ENCODE peak calls at places on chromosomes 6 and 20, in six cellular contexts. H, L, P, D, W and Q are unnamed samples.

GRCh38 chr20:21640556-21640955 is 64.9 kb upstream of the PAX1 start:
- DNase-seq in H (no peak), L (no peak), P (no peak), D (peak), W (no peak), Q (peak)

GRCh38 chr6:70241991-70242420 is 60.9 kb downstream of the COL9A1 start:
- DNase-seq in H (no peak), L (no peak), P (no peak), D (no peak), W (no peak), Q (no peak)

GRCh38 chr20:56433221-56433879 is 21.3 kb downstream of the CASS4 start:
- DNase-seq in H (no peak), L (no peak), P (no peak), D (no peak), W (no peak), Q (no peak)

GRCh38 chr20:53748821-53749402 is 155.3 kb upstream of the ZNF217 start:
- DNase-seq in H (peak), L (no peak), P (no peak), D (no peak), W (no peak), Q (no peak)

GRCh38 chr20:3471397-3472021 is 691 bp downstream of the ATRN start:
- DNase-seq in H (no peak), L (no peak), P (no peak), D (no peak), W (no peak), Q (peak)

GRCh38 chr20:53208110-53208908 is 236.2 kb downstream of the TSHZ2 start:
- DNase-seq in H (no peak), L (no peak), P (no peak), D (peak), W (no peak), Q (no peak)

GRCh38 chr6:15887491-15888461 is 224.9 kb upstream of the DTNBP1 start:
- DNase-seq in H (no peak), L (no peak), P (no peak), D (no peak), W (no peak), Q (no peak)

GRCh38 chr6:131255911-131256310 is 120.6 kb downstream of the AKAP7 start:
- DNase-seq in H (no peak), L (no peak), P (no peak), D (no peak), W (no peak), Q (no peak)

GRCh38 chr6:36728289-36729168 is 30.9 kb downstream of the RAB44 start:
- DNase-seq in H (no peak), L (no peak), P (no peak), D (no peak), W (no peak), Q (no peak)

GRCh38 chr20:4086771-4087677 is 71.7 kb upstream of the RNF24 start:
- DNase-seq in H (no peak), L (no peak), P (no peak), D (no peak), W (no peak), Q (no peak)

GRCh38 chr6:42771741-42772100 is 10.1 kb upstream of the BICRAL start:
- DNase-seq in H (no peak), L (peak), P (no peak), D (no peak), W (no peak), Q (no peak)

GRCh38 chr20:32354592-32355416 is 3.3 kb upstream of the ASXL1 start:
- DNase-seq in H (no peak), L (no peak), P (no peak), D (no peak), W (no peak), Q (no peak)

GRCh38 chr20:1002682-1003561 is 811 bp upstream of the RSPO4 start:
- DNase-seq in H (no peak), L (no peak), P (no peak), D (no peak), W (no peak), Q (peak)

GRCh38 chr6:107152633-107153032 is 37.3 kb upstream of the BEND3 start:
- DNase-seq in H (no peak), L (no peak), P (no peak), D (no peak), W (no peak), Q (no peak)

GRCh38 chr6:159278626-159279025 is 109.4 kb downstream of the FNDC1 start:
- DNase-seq in H (no peak), L (no peak), P (no peak), D (no peak), W (no peak), Q (no peak)

GRCh38 chr20:50834599-50835005 is 39.7 kb downstream of the BCAS4 start:
- DNase-seq in H (no peak), L (no peak), P (no peak), D (no peak), W (peak), Q (peak)

GRCh38 chr20:51678041-51678697 is 90.0 kb downstream of the ATP9A start:
- DNase-seq in H (no peak), L (no peak), P (no peak), D (no peak), W (no peak), Q (no peak)

GRCh38 chr6:47135772-47136171 is 93.6 kb upstream of the ADGRF1 start:
- DNase-seq in H (peak), L (no peak), P (no peak), D (no peak), W (peak), Q (peak)

GRCh38 chr6:14265049-14266021 is 147.8 kb downstream of the CD83 start:
- DNase-seq in H (no peak), L (no peak), P (no peak), D (no peak), W (no peak), Q (no peak)

GRCh38 chr6:16369989-16370388 is 131.6 kb downstream of the GMPR start:
- DNase-seq in H (no peak), L (no peak), P (no peak), D (no peak), W (no peak), Q (no peak)

GRCh38 chr6:110646419-110646698 is 168.9 kb downstream of the CDK19 start:
- DNase-seq in H (no peak), L (no peak), P (no peak), D (peak), W (no peak), Q (no peak)

GRCh38 chr20:49637238-49637637 is 69.3 kb upstream of the PTGIS start:
- DNase-seq in H (no peak), L (no peak), P (no peak), D (no peak), W (no peak), Q (no peak)

GRCh38 chr20:57708694-57709673 is 831 bp downstream of the PMEPA1 start:
- DNase-seq in H (no peak), L (peak), P (no peak), D (no peak), W (no peak), Q (no peak)

GRCh38 chr6:88376759-88377387 is 210.7 kb upstream of the CNR1 start:
- DNase-seq in H (no peak), L (no peak), P (no peak), D (no peak), W (peak), Q (peak)

GRCh38 chr6:110662468-110663211 is 152.6 kb downstream of the CDK19 start:
- DNase-seq in H (no peak), L (no peak), P (no peak), D (no peak), W (no peak), Q (peak)

DNA sequence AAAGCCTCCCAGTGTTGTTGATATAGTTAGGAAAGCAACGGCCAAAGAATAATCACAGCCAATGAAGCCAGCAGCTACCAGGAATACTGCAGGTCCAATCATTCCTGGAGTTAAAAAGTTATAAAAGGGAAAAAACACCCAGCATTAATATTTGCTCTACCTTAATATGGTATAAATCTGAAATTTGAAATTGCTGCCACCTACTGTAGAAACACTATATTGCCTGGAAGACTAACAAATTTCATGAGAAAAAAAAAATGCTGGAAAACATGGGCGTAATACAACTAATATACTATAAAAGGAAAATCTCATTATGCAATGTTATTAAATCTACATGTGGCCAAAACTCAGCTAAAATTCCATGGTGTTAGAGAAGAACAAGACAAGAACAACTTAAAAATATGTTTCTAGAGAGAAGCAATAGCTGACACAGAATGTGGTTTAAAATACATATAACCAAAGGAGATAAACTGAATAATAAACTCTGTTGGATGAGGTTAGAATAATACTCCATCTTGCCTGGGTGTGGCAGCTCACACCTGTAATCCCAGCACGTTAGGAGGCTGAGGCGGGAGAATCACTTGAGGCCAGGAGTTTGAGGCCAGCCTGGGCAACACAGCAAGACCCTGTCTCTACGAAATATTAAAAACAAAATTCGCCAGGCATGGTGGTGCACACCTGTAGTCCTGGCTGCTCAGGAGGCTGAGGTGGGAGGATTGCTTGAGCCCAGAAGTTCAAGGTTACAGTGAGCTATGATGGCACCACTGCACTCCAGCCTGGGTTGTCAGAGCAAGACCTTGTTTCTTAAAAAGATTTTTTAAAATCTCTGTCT is 43.1 kb downstream of the SLC17A5 start:
- DNase-seq in H (no peak), L (no peak), P (no peak), D (no peak), W (no peak), Q (peak)
- TF ChIP-seq CTCF in H (peak), L (peak), P (peak), D (peak), W (peak), Q (peak)

DNA sequence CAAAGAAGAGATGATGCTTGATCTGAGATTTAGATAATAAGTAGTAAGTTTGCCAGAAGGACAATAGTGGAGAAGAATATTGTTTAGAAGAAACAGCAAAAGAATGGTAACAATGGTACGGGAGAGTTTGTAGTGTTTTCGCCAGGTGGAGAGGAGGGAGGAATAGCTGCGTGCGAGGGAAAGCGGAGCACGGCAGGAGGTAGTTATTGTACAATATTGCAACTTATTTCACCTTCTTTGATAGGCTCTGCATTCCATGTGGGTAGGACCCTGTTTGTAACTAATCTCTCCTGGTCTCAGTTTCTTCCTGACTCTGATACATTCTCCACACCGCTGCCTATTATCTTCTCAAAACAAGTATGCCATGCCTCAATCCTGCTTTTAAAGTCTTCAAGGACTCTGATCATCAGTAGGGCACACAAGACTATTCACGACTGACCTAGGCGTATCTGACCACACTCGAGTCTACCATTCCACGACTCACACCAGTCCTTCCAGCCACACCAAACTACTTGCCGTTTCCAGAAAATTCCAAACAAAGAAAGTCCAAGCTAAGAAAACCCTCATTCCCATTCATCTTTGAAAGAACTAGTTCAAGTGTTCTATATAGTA is 1.1 kb downstream of the PPIL4 start:
- DNase-seq in H (no peak), L (no peak), P (no peak), D (no peak), W (no peak), Q (no peak)
- TF ChIP-seq CTCF in H (no peak), L (no peak), P (no peak), D (no peak), W (no peak), Q (no peak)

GRCh38 chr6:99589907-99590493 is 16.6 kb upstream of the PRDM13 start:
- DNase-seq in H (no peak), L (no peak), P (no peak), D (no peak), W (no peak), Q (no peak)

GRCh38 chr6:99592900-99593299 is 13.7 kb upstream of the PRDM13 start:
- DNase-seq in H (no peak), L (no peak), P (no peak), D (no peak), W (no peak), Q (no peak)

GRCh38 chr6:99589290-99589672 is 17.4 kb upstream of the PRDM13 start:
- DNase-seq in H (no peak), L (no peak), P (no peak), D (peak), W (no peak), Q (no peak)

GRCh38 chr6:99591673-99592364 is 14.8 kb upstream of the PRDM13 start:
- DNase-seq in H (no peak), L (no peak), P (no peak), D (no peak), W (no peak), Q (no peak)

GRCh38 chr6:99590728-99591672 is 15.6 kb upstream of the PRDM13 start:
- DNase-seq in H (no peak), L (no peak), P (no peak), D (peak), W (no peak), Q (no peak)
- TF ChIP-seq CTCF in H (no peak), L (no peak), P (no peak), D (no peak), W (no peak), Q (no peak)

GRCh38 chr20:60270341-60270740 is 312.1 kb downstream of the CDH26 start:
- DNase-seq in H (no peak), L (no peak), P (no peak), D (no peak), W (no peak), Q (no peak)
- TF ChIP-seq CTCF in H (no peak), L (no peak), P (no peak), D (no peak), W (no peak), Q (no peak)

GRCh38 chr6:105835373-105835772 is 250.8 kb upstream of the PRDM1 start:
- DNase-seq in H (no peak), L (no peak), P (no peak), D (peak), W (no peak), Q (peak)
- TF ChIP-seq CTCF in H (peak), L (no peak), P (peak), D (peak), W (peak), Q (no peak)